ENCODE peak calls at places on chromosomes 13 and 19, in eight cellular contexts. X is NCI-H774; M is iris pigment epithelial cell; G is GM23248; R is fibroblast of pulmonary artery; K is HFFc6; Y is stimulated activated CD8-positive, alpha-beta memory T cell treated with anti-CD3 and anti-CD28 coated beads, Interleukin-4, amount 100 ng/mL, for 1 hour; H is C1 segment of cervical spinal cord. Z is an unnamed sample.

GRCh38 chr19:13842294-13843103 is 34.4 kb upstream of the NANOS3 start:
- DNase-seq in R (peak), H (no peak), X (no peak), M (peak), K (peak), G (peak), Y (no peak), Z (no peak)

GRCh38 chr13:50159613-50160012 is 144.4 kb downstream of the KCNRG start:
- DNase-seq in R (no peak), X (no peak), K (no peak), H (no peak), G (no peak), M (no peak), Y (no peak), Z (no peak)

GRCh38 chr19:19535311-19536191 is 2.5 kb upstream of the CILP2 start:
- DNase-seq in K (no peak), X (no peak), M (no peak), G (no peak), R (no peak), H (no peak), Y (no peak), Z (no peak)

GRCh38 chr13:48161530-48162179 is 66.8 kb upstream of the MED4 start:
- DNase-seq in R (no peak), H (no peak), M (no peak), Y (no peak), X (no peak), G (no peak), K (no peak), Z (no peak)

GRCh38 chr19:42697884-42698283 is 42.4 kb downstream of the PSG3 start:
- DNase-seq in K (no peak), H (no peak), G (peak), X (no peak), Y (no peak), M (no peak), R (no peak), Z (no peak)

GRCh38 chr13:43905435-43906031 is 25.8 kb downstream of the LACC1 start:
- DNase-seq in H (no peak), X (peak), Y (no peak), R (peak), M (peak), K (peak), G (peak), Z (no peak)

GRCh38 chr19:10712041-10712440 is 5.8 kb upstream of the DNM2 start:
- DNase-seq in G (no peak), H (no peak), Y (no peak), K (no peak), M (no peak), X (no peak), R (no peak), Z (no peak)

GRCh38 chr19:42325896-42326771 is 699 bp downstream of the MEGF8 start:
- DNase-seq in G (peak), M (no peak), X (no peak), R (no peak), K (no peak), Y (no peak), H (no peak), Z (no peak)

GRCh38 chr19:49210108-49210900 is 52.7 kb downstream of the TRPM4 start:
- DNase-seq in R (no peak), G (peak), Y (no peak), M (peak), H (no peak), K (no peak), X (no peak), Z (no peak)

GRCh38 chr13:101945435-101945834 is 456.4 kb downstream of the FGF14 start:
- DNase-seq in Y (no peak), G (no peak), K (no peak), R (no peak), X (no peak), M (peak), H (no peak), Z (no peak)

GRCh38 chr13:35393886-35394285 is 82.6 kb downstream of the MAB21L1 start:
- DNase-seq in Y (no peak), R (no peak), X (no peak), H (no peak), K (no peak), M (no peak), G (no peak), Z (no peak)

GRCh38 chr13:76971215-76971614 is 20.7 kb upstream of the CLN5 start:
- DNase-seq in M (no peak), X (no peak), G (no peak), K (no peak), R (no peak), Y (no peak), H (no peak), Z (no peak)

GRCh38 chr19:5313307-5313706 is 27.3 kb downstream of the PTPRS start:
- DNase-seq in H (no peak), K (no peak), Y (no peak), X (no peak), R (no peak), M (no peak), G (no peak), Z (no peak)

GRCh38 chr13:75798353-75799245 is 162.5 kb downstream of the LMO7 start:
- DNase-seq in R (peak), K (peak), X (no peak), H (no peak), Y (no peak), G (peak), M (peak), Z (no peak)

GRCh38 chr13:90984737-90985136 is 362.8 kb upstream of the MIR17HG start:
- DNase-seq in H (no peak), R (no peak), X (no peak), M (no peak), K (no peak), Y (no peak), G (no peak), Z (no peak)

Z was measured in NCI-H2081 treated with DMSO at 0.1 percent for 48 hours.